ENCODE peak calls at places on chromosomes 13 and 19, in four cellular contexts. One of them, this sample, is unnamed.
A peak's percentile ranks its signal among the peaks of the same experiment; 100 is the strongest.

GRCh38 chr19:19067276-19068072 is 3.7 kb downstream of the SLC25A42 start:
- DNase-seq in HepG2: no peak
- DNase-seq in K562: no peak
- DNase-seq in GM12878: no peak
- DNase-seq in this sample: no peak

GRCh38 chr19:18112989-18113478 is 15.5 kb downstream of the MAST3 start:
- DNase-seq in HepG2: peak; percentile 71
- DNase-seq in K562: peak; percentile 91
- DNase-seq in GM12878: no peak
- DNase-seq in this sample: peak; percentile 94

GRCh38 chr19:51478381-51479285 is at the start of gene CEACAM18:
- DNase-seq in HepG2: no peak
- DNase-seq in K562: peak; percentile 55
- DNase-seq in GM12878: no peak
- DNase-seq in this sample: no peak

GRCh38 chr13:61884830-61885229 is 469.2 kb upstream of the PCDH20 start:
- DNase-seq in HepG2: no peak
- DNase-seq in K562: no peak
- DNase-seq in GM12878: no peak
- DNase-seq in this sample: no peak

GRCh38 chr13:79692846-79693245 is 211.9 kb downstream of the NDFIP2 start:
- DNase-seq in HepG2: no peak
- DNase-seq in K562: no peak
- DNase-seq in GM12878: no peak
- DNase-seq in this sample: no peak

GRCh38 chr19:5436101-5436947 is 18.9 kb upstream of the ZNRF4 start:
- DNase-seq in HepG2: no peak
- DNase-seq in K562: peak; percentile 67
- DNase-seq in GM12878: no peak
- DNase-seq in this sample: peak; percentile 96

GRCh38 chr13:83622422-83622784 is 259.9 kb downstream of the SLITRK1 start:
- DNase-seq in HepG2: no peak
- DNase-seq in K562: no peak
- DNase-seq in GM12878: no peak
- DNase-seq in this sample: no peak

GRCh38 chr13:34577051-34577450 is 365.0 kb upstream of the NBEA start:
- DNase-seq in HepG2: no peak
- DNase-seq in K562: no peak
- DNase-seq in GM12878: no peak
- DNase-seq in this sample: no peak

GRCh38 chr13:75788494-75788991 is 152.4 kb downstream of the LMO7 start:
- DNase-seq in HepG2: no peak
- DNase-seq in K562: no peak
- DNase-seq in GM12878: no peak
- DNase-seq in this sample: no peak

GRCh38 chr19:8731428-8732169 is 10.2 kb downstream of the OR2Z1 start:
- DNase-seq in HepG2: no peak
- DNase-seq in K562: peak; percentile 32
- DNase-seq in GM12878: no peak
- DNase-seq in this sample: peak; percentile 4

GRCh38 chr13:95833713-95834112 is 156.8 kb downstream of the DNAJC3 start:
- DNase-seq in HepG2: no peak
- DNase-seq in K562: no peak
- DNase-seq in GM12878: no peak
- DNase-seq in this sample: no peak

GRCh38 chr13:80547885-80548284 is 207.0 kb upstream of the SPRY2 start:
- DNase-seq in HepG2: no peak
- DNase-seq in K562: peak; percentile 39
- DNase-seq in GM12878: no peak
- DNase-seq in this sample: no peak

GRCh38 chr19:46838160-46838559 is 12.5 kb downstream of the AP2S1 start:
- DNase-seq in HepG2: no peak
- DNase-seq in K562: no peak
- DNase-seq in GM12878: no peak
- DNase-seq in this sample: no peak

GRCh38 chr19:13120817-13121216 is 2.8 kb downstream of the NACC1 start:
- DNase-seq in HepG2: no peak
- DNase-seq in K562: no peak
- DNase-seq in GM12878: no peak
- DNase-seq in this sample: no peak

GRCh38 chr19:16338470-16339360 is 14.1 kb downstream of the KLF2 start:
- DNase-seq in HepG2: peak; percentile 28
- DNase-seq in K562: no peak
- DNase-seq in GM12878: peak; percentile 59
- DNase-seq in this sample: peak; percentile 40

GRCh38 chr13:95256086-95256485 is 45.2 kb downstream of the ABCC4 start:
- DNase-seq in HepG2: peak; percentile 23
- DNase-seq in K562: no peak
- DNase-seq in GM12878: no peak
- DNase-seq in this sample: no peak

GRCh38 chr13:43663474-43664090 is 123.2 kb downstream of the ENOX1 start:
- DNase-seq in HepG2: no peak
- DNase-seq in K562: no peak
- DNase-seq in GM12878: no peak
- DNase-seq in this sample: no peak

GRCh38 chr13:49225358-49226042 is 5.4 kb downstream of the MLNR start:
- DNase-seq in HepG2: peak; percentile 29
- DNase-seq in K562: no peak
- DNase-seq in GM12878: no peak
- DNase-seq in this sample: no peak

GRCh38 chr19:11405846-11406643 is 13.1 kb downstream of the RGL3 start:
- DNase-seq in HepG2: no peak
- DNase-seq in K562: no peak
- DNase-seq in GM12878: no peak
- DNase-seq in this sample: peak; percentile 89

GRCh38 chr19:40419066-40419612 is 6.0 kb upstream of the PRX start:
- DNase-seq in HepG2: no peak
- DNase-seq in K562: no peak
- DNase-seq in GM12878: no peak
- DNase-seq in this sample: no peak

GRCh38 chr13:24270639-24271131 is 38.7 kb upstream of the C1QTNF9 start:
- DNase-seq in HepG2: peak; percentile 47
- DNase-seq in K562: no peak
- DNase-seq in GM12878: peak; percentile 38
- DNase-seq in this sample: peak; percentile 24

GRCh38 chr19:56141416-56141992 is 417 bp downstream of the ZNF444 start:
- DNase-seq in HepG2: no peak
- DNase-seq in K562: peak; percentile 29
- DNase-seq in GM12878: no peak
- DNase-seq in this sample: peak; percentile 55

GRCh38 chr19:29660835-29661234 is 4.4 kb upstream of the PLEKHF1 start:
- DNase-seq in HepG2: no peak
- DNase-seq in K562: peak; percentile 72
- DNase-seq in GM12878: no peak
- DNase-seq in this sample: no peak

DNA sequence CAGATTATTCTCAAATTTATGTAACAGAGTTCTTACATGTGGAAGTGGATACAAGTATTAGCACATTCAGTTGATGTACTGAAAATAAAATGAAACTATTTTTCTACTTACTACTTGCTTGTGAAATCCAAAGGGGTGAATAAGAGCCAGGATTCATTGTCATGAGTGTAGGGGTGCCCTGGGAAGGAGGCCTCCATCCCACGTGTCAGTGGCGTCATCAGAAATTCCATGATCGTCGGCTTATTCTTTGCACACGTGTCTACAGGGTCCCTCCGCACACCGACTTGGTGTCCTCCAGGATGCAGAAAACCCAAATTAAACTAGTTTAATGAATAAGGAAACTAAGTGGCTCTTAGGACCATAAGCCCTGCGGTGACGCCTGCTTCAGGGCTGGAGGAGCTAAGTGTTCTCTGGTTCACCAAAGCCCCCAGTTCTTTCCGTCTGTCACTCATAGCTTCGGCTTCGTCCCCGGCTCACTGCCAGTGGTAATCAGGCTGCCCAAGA is 55.5 kb downstream of the IRS2 start:
- DNase-seq in HepG2: no peak
- DNase-seq in K562: no peak
- DNase-seq in GM12878: no peak
- DNase-seq in this sample: no peak
- TF ChIP-seq EZH2 in HepG2: no peak
- TF ChIP-seq EZH2 in K562: no peak
- TF ChIP-seq EZH2 in GM12878: no peak
- TF ChIP-seq EZH2 in this sample: no peak

GRCh38 chr13:45861352-45861751 is 9.8 kb upstream of the SIAH3 start:
- DNase-seq in HepG2: no peak
- DNase-seq in K562: no peak
- DNase-seq in GM12878: no peak
- DNase-seq in this sample: no peak

GRCh38 chr13:45859682-45860081 is 8.1 kb upstream of the SIAH3 start:
- DNase-seq in HepG2: no peak
- DNase-seq in K562: no peak
- DNase-seq in GM12878: no peak
- DNase-seq in this sample: peak; percentile 72

GRCh38 chr13:45865414-45865813 is 13.9 kb upstream of the SIAH3 start:
- DNase-seq in HepG2: no peak
- DNase-seq in K562: no peak
- DNase-seq in GM12878: no peak
- DNase-seq in this sample: no peak

GRCh38 chr13:45860240-45860639 is 8.7 kb upstream of the SIAH3 start:
- DNase-seq in HepG2: no peak
- DNase-seq in K562: no peak
- DNase-seq in GM12878: no peak
- DNase-seq in this sample: no peak

GRCh38 chr13:45863716-45864590 is 12.4 kb upstream of the SIAH3 start:
- DNase-seq in HepG2: no peak
- DNase-seq in K562: no peak
- DNase-seq in GM12878: no peak
- DNase-seq in this sample: peak; percentile 37
- TF ChIP-seq REST in HepG2: no peak
- TF ChIP-seq REST in K562: no peak
- TF ChIP-seq REST in GM12878: no peak
- TF ChIP-seq REST in this sample: no peak

DNA sequence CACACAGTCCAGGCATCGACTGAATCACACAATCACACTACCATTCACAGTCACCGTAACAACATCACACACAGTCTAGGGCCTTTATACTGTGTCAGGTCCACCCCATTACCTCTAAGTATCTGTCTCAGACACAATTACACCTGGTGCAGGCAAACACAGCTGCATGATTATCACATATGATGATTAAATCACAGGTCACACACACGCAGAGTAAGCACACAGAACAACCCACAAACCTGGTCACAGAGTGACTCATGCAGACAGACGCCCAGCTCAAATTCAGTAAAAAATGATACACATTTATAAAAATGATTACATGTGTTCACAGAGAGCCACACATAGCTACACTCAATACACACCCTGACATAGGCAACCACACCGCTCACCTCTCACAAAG is 1.2 kb upstream of the ZSCAN22 start:
- DNase-seq in HepG2: no peak
- DNase-seq in K562: no peak
- DNase-seq in GM12878: no peak
- DNase-seq in this sample: no peak
- TF ChIP-seq JUNB in HepG2: no peak
- TF ChIP-seq JUNB in K562: no peak
- TF ChIP-seq JUNB in GM12878: no peak
- TF ChIP-seq JUNB in this sample: no peak

GRCh38 chr19:35529241-35530218 is 1.4 kb upstream of the SBSN start:
- DNase-seq in HepG2: no peak
- DNase-seq in K562: no peak
- DNase-seq in GM12878: no peak
- DNase-seq in this sample: no peak
- TF ChIP-seq EZH2 in HepG2: no peak
- TF ChIP-seq EZH2 in K562: no peak
- TF ChIP-seq EZH2 in GM12878: no peak
- TF ChIP-seq EZH2 in this sample: no peak

GRCh38 chr19:1383311-1384084 is at the start of gene NDUFS7:
- DNase-seq in HepG2: peak; percentile 76
- DNase-seq in K562: peak; percentile 95
- DNase-seq in GM12878: peak; percentile 70
- DNase-seq in this sample: peak; percentile 93
- TF ChIP-seq REST in HepG2: no peak
- TF ChIP-seq REST in K562: peak; percentile 52
- TF ChIP-seq REST in GM12878: peak; percentile 47
- TF ChIP-seq REST in this sample: no peak

GRCh38 chr13:100666124-100666523 is 8.5 kb downstream of the TMTC4 start:
- DNase-seq in HepG2: no peak
- DNase-seq in K562: no peak
- DNase-seq in GM12878: no peak
- DNase-seq in this sample: no peak
- TF ChIP-seq JUNB in HepG2: no peak
- TF ChIP-seq JUNB in K562: no peak
- TF ChIP-seq JUNB in GM12878: no peak
- TF ChIP-seq JUNB in this sample: no peak

GRCh38 chr19:42177686-42178019 is 39.8 kb downstream of the DEDD2 start:
- DNase-seq in HepG2: no peak
- DNase-seq in K562: no peak
- DNase-seq in GM12878: no peak
- DNase-seq in this sample: no peak
- TF ChIP-seq EZH2 in HepG2: no peak
- TF ChIP-seq EZH2 in K562: no peak
- TF ChIP-seq EZH2 in GM12878: no peak
- TF ChIP-seq EZH2 in this sample: no peak